ENCODE peak calls at places on chromosomes 16 and 17, in seven cellular contexts. D, Q, G, O, J, Z and M are unnamed samples.

GRCh38 chr17:61130320-61130719 is 269.3 kb upstream of the TBX2 start:
- DNase-seq in D (no peak), Q (no peak), G (no peak), O (no peak), J (no peak), Z (no peak), M (no peak)

GRCh38 chr17:47800686-47801085 is 20.9 kb downstream of the OSBPL7 start:
- DNase-seq in D (no peak), Q (no peak), G (no peak), O (no peak), J (no peak), Z (no peak), M (no peak)

GRCh38 chr16:55944377-55944802 is 69.2 kb upstream of the CES5A start:
- DNase-seq in D (peak), Q (no peak), G (peak), O (peak), J (peak), Z (peak), M (peak)

GRCh38 chr16:30747331-30747730 is 894 bp upstream of the PHKG2 start:
- DNase-seq in D (peak), Q (peak), G (no peak), O (no peak), J (no peak), Z (no peak), M (no peak)

GRCh38 chr16:380837-381787 is 666 bp downstream of the PGAP6 start:
- DNase-seq in D (no peak), Q (no peak), G (no peak), O (no peak), J (peak), Z (no peak), M (no peak)

GRCh38 chr16:80711406-80711805 is 93.0 kb downstream of the CDYL2 start:
- DNase-seq in D (no peak), Q (no peak), G (no peak), O (no peak), J (no peak), Z (no peak), M (no peak)

GRCh38 chr17:41060052-41060604 is at the start of gene KRTAP2-3:
- DNase-seq in D (peak), Q (peak), G (peak), O (no peak), J (peak), Z (no peak), M (peak)

GRCh38 chr17:32445075-32445427 is 741 bp downstream of the PSMD11 start:
- DNase-seq in D (peak), Q (no peak), G (peak), O (no peak), J (peak), Z (peak), M (peak)

GRCh38 chr17:17425591-17425990 is 51.2 kb upstream of the MED9 start:
- DNase-seq in D (no peak), Q (no peak), G (no peak), O (no peak), J (no peak), Z (no peak), M (no peak)

GRCh38 chr16:19033761-19034160 is 33.7 kb upstream of the COQ7 start:
- DNase-seq in D (no peak), Q (no peak), G (no peak), O (no peak), J (no peak), Z (no peak), M (no peak)
- TF ChIP-seq CTCF in D (no peak), Q (no peak), G (no peak), O (no peak), J (no peak), Z (no peak), M (no peak)

DNA sequence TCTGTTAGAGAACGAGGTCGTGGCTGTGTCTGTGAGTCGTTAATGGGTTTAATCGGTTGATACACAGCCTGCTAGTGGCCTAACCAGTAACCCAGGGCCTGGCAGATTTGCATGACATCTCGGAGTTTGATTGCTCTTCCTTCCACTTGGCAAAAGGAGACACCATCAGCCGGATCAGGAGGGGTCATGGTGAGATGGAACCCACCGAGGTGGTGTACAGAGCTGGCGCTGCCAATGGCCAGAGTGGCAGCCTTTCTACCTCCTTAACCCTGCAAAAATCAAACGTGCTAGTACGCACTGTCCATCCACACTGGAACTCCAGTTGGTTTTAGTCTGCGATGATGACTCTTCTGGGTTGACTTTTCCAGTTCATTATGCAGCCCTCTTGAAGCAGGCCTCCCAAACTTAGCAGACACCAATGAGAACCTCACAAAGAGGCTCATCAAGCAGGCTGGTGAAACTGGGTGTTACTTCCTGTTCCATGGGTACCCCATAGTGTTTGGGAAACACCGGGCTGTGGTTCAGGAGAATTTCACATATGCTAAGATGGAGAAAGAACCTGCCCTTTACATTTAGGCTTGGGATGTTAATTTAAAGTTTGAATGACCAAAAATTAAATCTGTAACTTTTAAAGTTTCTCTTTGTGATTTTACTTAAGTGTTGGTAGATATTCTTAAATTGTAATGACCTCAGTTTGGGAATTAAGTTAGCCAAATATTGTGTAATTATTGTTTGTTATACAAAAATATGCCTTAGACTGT is 4.2 kb downstream of the HS3ST3B1 start:
- DNase-seq in D (peak), Q (no peak), G (no peak), O (no peak), J (no peak), Z (no peak), M (no peak)
- H3K4me3 ChIP-seq in D (peak), Q (no peak), G (no peak), O (no peak), J (no peak), Z (peak), M (peak)

GRCh38 chr16:73713817-73714495 is 582.7 kb upstream of the PSMD7 start:
- DNase-seq in D (peak), Q (no peak), G (peak), O (no peak), J (peak), Z (no peak), M (no peak)
- TF ChIP-seq CTCF in D (peak), Q (peak), G (peak), O (peak), J (peak), Z (no peak), M (peak)

GRCh38 chr17:6100146-6100545 is 30.0 kb downstream of the WSCD1 start:
- DNase-seq in D (no peak), Q (no peak), G (no peak), O (peak), J (no peak), Z (no peak), M (no peak)
- H3K4me3 ChIP-seq in D (no peak), Q (no peak), G (no peak), O (no peak), J (no peak), Z (no peak), M (no peak)

DNA sequence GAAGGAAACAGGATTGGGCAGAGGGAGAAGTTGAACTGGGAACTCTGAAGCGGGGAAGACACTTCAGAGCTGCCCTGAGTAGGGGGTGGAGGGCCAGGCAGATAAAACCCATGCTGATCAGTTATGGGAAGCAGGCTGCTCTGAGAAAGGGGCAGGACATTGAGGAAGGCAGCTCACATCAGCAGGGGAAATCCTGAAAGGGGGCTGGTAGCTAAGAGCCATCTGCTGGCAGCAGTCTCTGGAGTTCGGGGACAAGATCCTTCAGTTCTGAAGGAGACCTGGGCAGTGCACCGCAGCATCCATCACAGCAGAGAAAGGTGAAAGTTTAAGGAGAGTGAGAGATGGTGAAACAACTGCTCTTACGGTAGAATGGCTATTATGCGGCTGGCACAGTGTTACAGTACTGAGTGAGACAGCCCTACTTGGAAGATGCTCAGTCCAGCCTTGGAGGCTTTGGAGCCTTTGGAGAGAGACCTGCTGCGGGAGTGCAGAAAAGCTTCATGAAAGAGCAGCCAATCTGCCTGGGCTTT is 5.4 kb upstream of the KIF18B start:
- DNase-seq in D (no peak), Q (no peak), G (no peak), O (peak), J (no peak), Z (no peak), M (no peak)
- TF ChIP-seq CTCF in D (no peak), Q (no peak), G (no peak), O (no peak), J (no peak), Z (no peak), M (no peak)

GRCh38 chr17:71975998-71976649 is 144.7 kb upstream of the SOX9 start:
- DNase-seq in D (peak), Q (peak), G (peak), O (peak), J (no peak), Z (peak), M (peak)
- H3K4me3 ChIP-seq in D (no peak), Q (no peak), G (no peak), O (peak), J (no peak), Z (no peak), M (no peak)

GRCh38 chr17:81713556-81714411 is 1.7 kb downstream of the SLC25A10 start:
- DNase-seq in D (no peak), Q (no peak), G (no peak), O (no peak), J (peak), Z (peak), M (no peak)

GRCh38 chr17:81710514-81711308 is 1.4 kb upstream of the SLC25A10 start:
- DNase-seq in D (no peak), Q (no peak), G (no peak), O (no peak), J (no peak), Z (no peak), M (no peak)

GRCh38 chr17:81713004-81713555 is 996 bp downstream of the SLC25A10 start:
- DNase-seq in D (no peak), Q (no peak), G (no peak), O (no peak), J (no peak), Z (no peak), M (no peak)

GRCh38 chr17:81711814-81712467 is at the start of gene SLC25A10:
- DNase-seq in D (peak), Q (no peak), G (peak), O (peak), J (peak), Z (peak), M (no peak)

GRCh38 chr17:81712468-81713003 is 452 bp downstream of the SLC25A10 start:
- DNase-seq in D (no peak), Q (no peak), G (peak), O (no peak), J (peak), Z (peak), M (no peak)
- TF ChIP-seq CTCF in D (peak), Q (peak), G (peak), O (no peak), J (peak), Z (no peak), M (no peak)

GRCh38 chr17:8063761-8064589 is 23.5 kb downstream of the ALOX12B start:
- DNase-seq in D (no peak), Q (no peak), G (no peak), O (no peak), J (no peak), Z (no peak), M (no peak)

GRCh38 chr17:8062435-8062806 is 23.6 kb downstream of the ALOX15B start:
- DNase-seq in D (peak), Q (no peak), G (no peak), O (no peak), J (no peak), Z (no peak), M (no peak)

GRCh38 chr17:8066841-8067775 is 20.4 kb downstream of the ALOX12B start:
- DNase-seq in D (no peak), Q (no peak), G (no peak), O (no peak), J (no peak), Z (no peak), M (no peak)

GRCh38 chr17:8062807-8063483 is 24.1 kb downstream of the ALOX15B start:
- DNase-seq in D (no peak), Q (no peak), G (no peak), O (no peak), J (no peak), Z (no peak), M (no peak)

GRCh38 chr17:8064590-8065019 is 22.9 kb downstream of the ALOX12B start:
- DNase-seq in D (no peak), Q (no peak), G (no peak), O (no peak), J (no peak), Z (no peak), M (no peak)
- H3K4me3 ChIP-seq in D (no peak), Q (no peak), G (no peak), O (no peak), J (no peak), Z (no peak), M (no peak)

GRCh38 chr16:4261557-4262172 is 11.2 kb downstream of the TFAP4 start:
- DNase-seq in D (peak), Q (no peak), G (peak), O (no peak), J (peak), Z (no peak), M (no peak)
- TF ChIP-seq CTCF in D (peak), Q (peak), G (peak), O (peak), J (peak), Z (no peak), M (peak)